ENCODE peak calls at places on chromosomes 12 and 14, in nine cellular contexts. A, G, E, O, F, Q, J, I and M are unnamed samples.

GRCh38 chr12:106149096-106149784 is 10.5 kb upstream of the NUAK1 start:
- DNase-seq in Q (peak; percentile 58), F (no peak), G (peak; percentile 59), A (no peak), J (peak; percentile 69), I (no peak), E (no peak), O (no peak), M (no peak)

GRCh38 chr12:113328368-113328889 is 6.5 kb downstream of the SLC8B1 start:
- DNase-seq in A (no peak), O (no peak), E (no peak), I (no peak), F (no peak), J (no peak), Q (peak; percentile 18), G (no peak), M (no peak)

GRCh38 chr14:97299661-97300060 is 502.5 kb downstream of the VRK1 start:
- DNase-seq in G (no peak), Q (peak; percentile 8), E (no peak), F (no peak), A (no peak), J (peak; percentile 50), O (no peak), I (no peak), M (no peak)

GRCh38 chr12:104814944-104815343 is 143.1 kb downstream of the SLC41A2 start:
- DNase-seq in Q (no peak), O (no peak), G (no peak), J (no peak), A (no peak), I (no peak), E (no peak), F (no peak), M (no peak)

GRCh38 chr14:45177081-45177480 is 41.4 kb downstream of the FANCM start:
- DNase-seq in O (no peak), F (no peak), A (no peak), I (no peak), Q (no peak), E (no peak), J (no peak), G (no peak), M (no peak)

GRCh38 chr12:31322651-31323248 is 3.2 kb downstream of the SINHCAF start:
- DNase-seq in F (no peak), E (no peak), O (no peak), G (peak; percentile 52), Q (peak; percentile 20), I (no peak), A (no peak), J (peak; percentile 51), M (no peak)

GRCh38 chr12:96223411-96224218 is 29.4 kb downstream of the ELK3 start:
- DNase-seq in O (no peak), Q (no peak), J (no peak), F (no peak), I (no peak), G (peak; percentile 46), E (no peak), A (no peak), M (no peak)

GRCh38 chr12:31860401-31860800 is 98.8 kb upstream of the RESF1 start:
- DNase-seq in Q (no peak), J (no peak), F (no peak), O (no peak), E (no peak), I (no peak), A (no peak), G (no peak), M (no peak)

GRCh38 chr14:71238835-71239234 is 331.6 kb downstream of the PCNX1 start:
- DNase-seq in O (no peak), I (no peak), Q (no peak), F (no peak), A (no peak), E (no peak), G (peak; percentile 19), J (no peak), M (no peak)

DNA sequence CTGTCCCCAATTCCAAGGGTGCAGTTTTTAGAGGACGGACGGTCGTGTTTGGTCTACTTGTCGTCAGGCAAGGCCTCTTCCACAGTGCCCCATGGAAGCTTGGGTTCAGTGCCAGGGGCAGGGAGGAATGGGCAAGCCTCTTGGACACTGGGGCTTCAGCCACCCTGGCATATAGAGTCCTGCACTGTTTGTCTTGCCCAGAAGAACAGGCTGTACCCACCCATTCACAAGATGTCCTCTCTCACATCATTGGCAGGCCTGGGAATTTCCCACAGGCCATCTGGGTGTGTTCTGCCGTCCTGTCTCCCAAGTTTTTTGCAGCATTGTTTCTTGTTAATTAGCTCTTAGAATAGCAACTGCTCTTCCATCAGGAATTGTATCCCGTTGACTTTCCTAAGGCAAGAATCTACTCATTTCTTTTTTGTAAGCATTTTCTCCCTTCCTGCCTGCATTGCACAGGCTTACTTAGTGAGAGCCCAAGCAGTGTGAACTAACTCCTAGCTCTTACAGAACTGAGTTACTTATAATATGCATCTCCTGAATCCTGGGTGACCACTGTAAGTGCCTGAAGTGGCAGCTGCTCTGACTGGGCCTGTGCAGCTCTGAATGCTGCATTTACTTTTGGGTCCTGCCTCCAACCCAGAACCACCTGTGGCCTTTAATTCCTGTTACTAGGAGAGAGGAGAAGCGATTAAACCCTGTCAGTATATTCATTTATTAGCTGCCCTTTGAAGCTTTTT is 149.4 kb upstream of the HIF1A start:
- DNase-seq in F (no peak), O (no peak), E (no peak), Q (no peak), G (no peak), J (no peak), I (no peak), A (no peak), M (no peak)
- H3K27ac ChIP-seq in F (peak overlapping the region; percentile 82), O (no peak overlapping the region), E (peak overlapping the region; percentile 85), Q (peak overlapping the region; percentile 4), G (no peak overlapping the region), J (no peak overlapping the region), I (peak overlapping the region; percentile 81), A (no peak overlapping the region), M (no peak overlapping the region)

GRCh38 chr12:75747572-75747995 is 236.2 kb upstream of the KRR1 start:
- DNase-seq in I (no peak), O (no peak), Q (no peak), E (no peak), A (no peak), J (no peak), G (no peak), F (no peak), M (no peak)
- H3K27ac ChIP-seq in I (peak overlapping the region; percentile 27), O (peak overlapping the region; percentile 14), Q (no peak overlapping the region), E (no peak overlapping the region), A (no peak overlapping the region), J (no peak overlapping the region), G (no peak overlapping the region), F (no peak overlapping the region), M (no peak overlapping the region)

GRCh38 chr12:32868885-32869284 is 27.7 kb downstream of the PKP2 start:
- DNase-seq in J (no peak), E (no peak), F (no peak), A (no peak), G (no peak), I (no peak), O (no peak), Q (no peak), M (no peak)
- H3K27ac ChIP-seq in J (no peak overlapping the region), E (no peak overlapping the region), F (no peak overlapping the region), A (no peak overlapping the region), G (no peak overlapping the region), I (no peak overlapping the region), O (no peak overlapping the region), Q (peak overlapping the region; percentile 95), M (no peak overlapping the region)

GRCh38 chr12:59040651-59041050 is 120.3 kb upstream of the LRIG3 start:
- DNase-seq in O (no peak), I (no peak), J (peak; percentile 39), Q (no peak), G (peak; percentile 79), F (no peak), A (no peak), E (no peak), M (no peak)

GRCh38 chr12:59044791-59045190 is 124.5 kb upstream of the LRIG3 start:
- DNase-seq in A (no peak), F (no peak), G (no peak), E (no peak), O (no peak), J (peak; percentile 28), Q (no peak), I (no peak), M (no peak)

GRCh38 chr12:59040043-59040442 is 119.7 kb upstream of the LRIG3 start:
- DNase-seq in F (no peak), I (no peak), J (no peak), E (no peak), Q (no peak), A (no peak), G (no peak), O (no peak), M (no peak)

GRCh38 chr12:59039005-59039404 is 118.7 kb upstream of the LRIG3 start:
- DNase-seq in I (no peak), G (no peak), J (no peak), O (no peak), F (no peak), A (no peak), E (no peak), Q (no peak), M (no peak)

GRCh38 chr12:59041241-59042121 is 121.2 kb upstream of the LRIG3 start:
- DNase-seq in Q (no peak), J (no peak), E (no peak), I (no peak), F (no peak), G (peak; percentile 89), O (peak; percentile 25), A (no peak), M (no peak)
- H3K27ac ChIP-seq in Q (no peak overlapping the region), J (no peak overlapping the region), E (no peak overlapping the region), I (peak overlapping the region; percentile 80), F (peak overlapping the region; percentile 44), G (peak overlapping the region; percentile 81), O (no peak overlapping the region), A (no peak overlapping the region), M (no peak overlapping the region)

GRCh38 chr12:122889658-122890561 is 6.0 kb downstream of the VPS37B start:
- DNase-seq in I (no peak), A (no peak), F (no peak), Q (no peak), J (no peak), O (no peak), E (no peak), G (no peak), M (no peak)
- H3K27ac ChIP-seq in I (peak overlapping the region; percentile 96), A (no peak overlapping the region), F (peak overlapping the region; percentile 94), Q (peak overlapping the region; percentile 99), J (no peak overlapping the region), O (peak overlapping the region; percentile 100), E (no peak overlapping the region), G (peak overlapping the region; percentile 38), M (no peak overlapping the region)

GRCh38 chr12:122145505-122146330 is 28.3 kb downstream of the IL31 start:
- DNase-seq in F (no peak), Q (no peak), G (no peak), A (no peak), J (no peak), O (no peak), I (no peak), E (no peak), M (no peak)
- H3K27ac ChIP-seq in F (no peak overlapping the region), Q (no peak overlapping the region), G (no peak overlapping the region), A (no peak overlapping the region), J (no peak overlapping the region), O (no peak overlapping the region), I (no peak overlapping the region), E (no peak overlapping the region), M (no peak overlapping the region)

DNA sequence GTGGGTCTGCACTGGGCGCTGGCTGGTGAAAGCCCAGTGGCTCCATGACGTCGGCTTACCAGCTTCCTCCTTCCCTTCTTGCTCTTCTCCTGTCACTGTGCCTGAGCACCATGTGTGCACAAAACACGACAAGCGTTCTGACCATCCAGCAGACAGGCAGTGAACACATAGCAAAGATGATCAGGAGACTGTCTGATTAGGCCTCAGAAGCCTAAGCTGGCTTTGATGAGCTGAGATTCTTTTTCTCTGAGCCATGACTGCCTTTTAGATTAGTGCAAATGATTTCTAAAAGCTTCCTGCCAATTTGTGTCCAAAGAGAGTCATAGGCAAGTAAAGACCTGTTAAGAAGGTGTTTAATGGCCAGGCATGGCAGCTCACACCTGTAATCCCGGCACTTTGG is 83.1 kb downstream of the AACS start:
- DNase-seq in E (no peak), I (no peak), O (no peak), F (no peak), Q (no peak), J (no peak), G (no peak), A (no peak), M (no peak)
- H3K27ac ChIP-seq in E (no peak overlapping the region), I (no peak overlapping the region), O (no peak overlapping the region), F (no peak overlapping the region), Q (no peak overlapping the region), J (no peak overlapping the region), G (no peak overlapping the region), A (no peak overlapping the region), M (no peak overlapping the region)